ENCODE peak calls at places on chromosomes 4 and X, in nine cellular contexts. A is effector memory CD4-positive, alpha-beta T cell; M is CD4-positive, alpha-beta T cell; K is A549; W is endothelial cell of umbilical vein; Z is Peyer's patch; O is WERI-Rb-1; Q is lower lobe of right lung; J is right lobe of liver. U is an unnamed sample.

GRCh38 chr4:113674251-113674650 is 87.3 kb downstream of the CAMK2D start:
- DNase-seq in Z (no peak), O (no peak), Q (no peak), W (no peak), J (no peak), A (no peak), K (no peak), M (no peak), U (no peak)

GRCh38 chrX:15359701-15360100 is 24.4 kb upstream of the PIGA start:
- DNase-seq in Z (no peak), Q (no peak), O (no peak), W (no peak), A (no peak), J (no peak), K (no peak), M (no peak), U (no peak)

GRCh38 chr4:102180080-102180479 is 165.2 kb downstream of the SLC39A8 start:
- DNase-seq in Z (no peak), Q (no peak), O (no peak), W (peak; percentile 23), K (no peak), A (no peak), J (no peak), M (no peak), U (no peak)

GRCh38 chr4:8589831-8590545 is 2.6 kb upstream of the CPZ start:
- DNase-seq in A (no peak), W (no peak), J (peak; percentile 2), Z (no peak), M (no peak), Q (peak; percentile 18), K (no peak), O (no peak), U (no peak)

GRCh38 chr4:8468746-8469535 is 28.4 kb downstream of the TRMT44 start:
- DNase-seq in Z (peak; percentile 29), O (peak; percentile 72), M (peak; percentile 40), J (peak; percentile 67), Q (peak; percentile 77), A (peak; percentile 14), W (peak; percentile 45), K (peak; percentile 53), U (peak; percentile 50)

GRCh38 chr4:130028552-130028951 is 932.6 kb downstream of the C4orf33 start:
- DNase-seq in J (no peak), Z (no peak), A (no peak), K (no peak), W (no peak), O (peak; percentile 50), M (no peak), Q (no peak), U (no peak)

GRCh38 chr4:90113881-90114457 is 13.2 kb upstream of the CCSER1 start:
- DNase-seq in J (no peak), W (no peak), O (no peak), M (no peak), Z (no peak), K (no peak), Q (no peak), A (no peak), U (no peak)

GRCh38 chrX:100368167-100368566 is 41.9 kb downstream of the PCDH19 start:
- DNase-seq in Z (no peak), K (peak; percentile 22), Q (no peak), W (no peak), A (no peak), M (no peak), J (peak; percentile 21), O (peak; percentile 7), U (no peak)

GRCh38 chr4:80208606-80209005 is 11.3 kb downstream of the PRDM8 start:
- DNase-seq in M (no peak), J (no peak), A (no peak), O (no peak), Q (no peak), K (no peak), Z (no peak), W (no peak), U (no peak)

GRCh38 chr4:3442959-3443749 is 1.4 kb downstream of the HGFAC start:
- DNase-seq in O (peak; percentile 50), K (peak; percentile 40), M (peak; percentile 49), Q (no peak), Z (peak; percentile 47), W (peak; percentile 27), A (peak; percentile 46), J (peak; percentile 58), U (no peak)

GRCh38 chr4:2741626-2742025 is 14.5 kb downstream of the TNIP2 start:
- DNase-seq in K (no peak), A (no peak), Z (no peak), M (no peak), Q (peak; percentile 30), J (no peak), O (no peak), W (no peak), U (peak; percentile 79)

GRCh38 chr4:26485684-26486083 is 4.6 kb downstream of the CCKAR start:
- DNase-seq in W (no peak), A (no peak), Q (no peak), M (no peak), O (no peak), Z (no peak), J (no peak), K (no peak), U (no peak)

GRCh38 chrX:40173662-40174593 is 76.2 kb upstream of the BCOR start:
- DNase-seq in Q (peak; percentile 76), J (peak; percentile 49), A (peak; percentile 41), M (no peak), W (peak; percentile 45), Z (peak; percentile 56), O (peak; percentile 40), K (no peak), U (no peak)

GRCh38 chrX:68249401-68249831 is 183.9 kb downstream of the OPHN1 start:
- DNase-seq in K (no peak), Q (no peak), O (no peak), W (no peak), M (no peak), Z (no peak), A (no peak), J (no peak), U (no peak)

GRCh38 chr4:88002786-88003185 is 4.6 kb upstream of the PKD2 start:
- DNase-seq in Q (no peak), K (peak; percentile 18), M (no peak), J (no peak), O (no peak), Z (no peak), A (no peak), W (no peak), U (no peak)

GRCh38 chr4:184807261-184807660 is 18.5 kb downstream of the ACSL1 start:
- DNase-seq in A (no peak), Z (no peak), Q (no peak), O (peak; percentile 39), J (no peak), M (no peak), W (no peak), K (no peak), U (no peak)

GRCh38 chr4:8739820-8740665 is 131.6 kb downstream of the HMX1 start:
- DNase-seq in K (no peak), M (no peak), J (no peak), A (no peak), Z (peak; percentile 4), O (no peak), Q (peak; percentile 30), W (no peak), U (no peak)

GRCh38 chr4:5280845-5281244 is 229.6 kb downstream of the STK32B start:
- DNase-seq in Q (no peak), O (no peak), A (no peak), W (no peak), K (no peak), J (no peak), M (no peak), Z (no peak), U (no peak)

GRCh38 chr4:24568425-24568824 is 15.9 kb downstream of the DHX15 start:
- DNase-seq in Q (no peak), O (no peak), K (no peak), A (no peak), M (no peak), Z (no peak), W (no peak), J (no peak), U (no peak)

DNA sequence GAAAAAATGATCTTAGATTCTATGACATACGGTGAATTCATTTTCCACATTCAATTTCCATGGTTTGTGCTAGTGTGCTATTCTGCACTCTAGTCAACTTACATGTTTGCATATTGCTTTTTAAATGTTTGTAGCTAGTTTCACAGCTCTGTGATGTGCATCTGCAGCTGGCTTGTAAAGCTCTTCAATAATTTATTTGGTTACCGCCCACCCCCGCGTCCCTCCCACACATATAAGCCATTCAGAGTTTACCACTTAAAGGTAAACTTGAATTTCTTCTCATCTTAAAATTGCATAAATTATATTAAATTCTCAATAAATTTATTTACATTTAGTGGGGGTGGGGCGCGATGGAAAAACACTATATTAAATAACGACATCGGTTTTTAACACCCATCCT is 291 bp upstream of the NBDY start:
- DNase-seq in O (no peak), Q (no peak), J (no peak), K (peak; percentile 55), A (no peak), M (no peak), Z (peak; percentile 57), W (peak; percentile 50), U (peak; percentile 8)
- H3K27ac ChIP-seq in O (no peak overlapping the region), Q (peak overlapping the region; percentile 80), J (no peak overlapping the region), K (peak overlapping the region; percentile 94), A (peak overlapping the region; percentile 82), M (no peak overlapping the region), Z (peak overlapping the region; percentile 73), W (no peak overlapping the region), U (no peak overlapping the region)

DNA sequence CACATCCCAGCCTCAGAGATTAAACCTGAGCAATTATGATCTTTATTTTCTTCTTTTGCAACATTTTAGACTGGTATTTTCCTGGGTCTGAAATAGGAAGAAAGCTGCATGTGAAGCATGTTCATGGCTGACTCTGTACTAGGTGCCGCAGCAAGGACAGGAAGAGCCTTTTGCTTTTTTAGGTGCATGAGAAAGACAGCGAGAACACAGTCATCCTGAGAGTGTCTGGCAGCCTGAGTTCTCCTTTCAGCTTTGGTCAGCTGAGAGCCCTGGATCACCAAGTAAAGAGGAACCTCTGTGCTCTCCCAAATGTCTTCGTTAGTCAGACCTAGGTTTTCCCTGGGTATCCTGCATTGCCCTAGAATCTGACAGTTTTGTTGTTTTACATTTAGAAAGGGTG is 29.8 kb downstream of the FAM149A start:
- DNase-seq in M (no peak), K (no peak), W (no peak), A (no peak), Z (no peak), Q (no peak), O (no peak), J (no peak), U (no peak)
- H3K27ac ChIP-seq in M (no peak overlapping the region), K (no peak overlapping the region), W (no peak overlapping the region), A (no peak overlapping the region), Z (no peak overlapping the region), Q (no peak overlapping the region), O (no peak overlapping the region), J (no peak overlapping the region), U (no peak overlapping the region)

GRCh38 chrX:79147477-79147876 is 3.0 kb downstream of the GPR174 start:
- DNase-seq in K (no peak), J (no peak), Z (no peak), A (no peak), O (no peak), W (no peak), Q (no peak), M (no peak), U (no peak)

GRCh38 chrX:79146552-79147390 is 2.3 kb downstream of the GPR174 start:
- DNase-seq in A (no peak), J (no peak), O (no peak), W (no peak), Q (no peak), Z (peak; percentile 29), K (no peak), M (no peak), U (no peak)
- H3K27ac ChIP-seq in A (peak overlapping the region; percentile 76), J (no peak overlapping the region), O (no peak overlapping the region), W (no peak overlapping the region), Q (no peak overlapping the region), Z (peak overlapping the region; percentile 35), K (no peak overlapping the region), M (peak overlapping the region; percentile 73), U (no peak overlapping the region)

GRCh38 chrX:130829526-130830515 is 73.2 kb downstream of the ENOX2 start:
- DNase-seq in W (no peak), A (no peak), J (no peak), Q (no peak), O (no peak), K (no peak), Z (no peak), M (no peak), U (no peak)
- H3K27ac ChIP-seq in W (no peak overlapping the region), A (no peak overlapping the region), J (peak overlapping the region; percentile 63), Q (no peak overlapping the region), O (no peak overlapping the region), K (no peak overlapping the region), Z (no peak overlapping the region), M (no peak overlapping the region), U (no peak overlapping the region)